ENCODE peak calls at places on chromosomes 5 and 9, in ten cellular contexts. V is lung microvascular endothelial cell; A is aorta; W is HuH-7; P is MM.1S; D is activated CD8-positive, alpha-beta T cell treated with anti-CD3 and anti-CD28 coated beads for 36 hours; U is hippocampal formation; N is GM04504; H is putamen; F is glomerular endothelial cell. O is an unnamed sample.
A peak's percentile ranks its signal among the peaks of the same experiment; 100 is the strongest.

GRCh38 chr5:163248333-163248732 is 189.1 kb upstream of the CCNG1 start:
- DNase-seq in H (no peak), U (no peak), F (no peak), P (no peak), A (no peak), N (no peak), D (no peak), V (no peak), W (no peak), O (no peak)

GRCh38 chr5:33997331-33997983 is 10.4 kb downstream of the AMACR start:
- DNase-seq in D (peak; percentile 39), F (peak; percentile 36), P (peak; percentile 56), U (peak; percentile 47), N (peak; percentile 82), W (peak; percentile 71), A (peak; percentile 78), V (peak; percentile 87), H (peak; percentile 75), O (peak; percentile 93)

GRCh38 chr5:180294401-180294800 is 2.5 kb upstream of the MAPK9 start:
- DNase-seq in U (no peak), P (no peak), W (no peak), H (no peak), N (no peak), D (no peak), F (no peak), V (no peak), A (no peak), O (no peak)

GRCh38 chr5:126234563-126235195 is 188.5 kb upstream of the GRAMD2B start:
- DNase-seq in U (no peak), N (no peak), V (peak; percentile 14), F (no peak), P (peak; percentile 71), H (no peak), D (peak; percentile 3), W (peak; percentile 58), A (no peak), O (peak; percentile 3)

GRCh38 chr5:86909896-86910295 is 292.2 kb downstream of the COX7C start:
- DNase-seq in P (no peak), U (no peak), A (no peak), W (no peak), V (no peak), D (no peak), F (no peak), H (no peak), N (peak; percentile 76), O (peak; percentile 73)

GRCh38 chr5:61532983-61533382 is 200.9 kb downstream of the ZSWIM6 start:
- DNase-seq in F (no peak), P (no peak), U (no peak), A (no peak), N (no peak), W (no peak), D (no peak), V (no peak), H (no peak), O (no peak)

GRCh38 chr9:2023042-2023441 is 7.9 kb downstream of the SMARCA2 start:
- DNase-seq in N (no peak), A (no peak), V (no peak), W (no peak), H (peak; percentile 24), F (no peak), U (no peak), P (no peak), D (no peak), O (no peak)

GRCh38 chr5:76765249-76765648 is 49.3 kb downstream of the F2R start:
- DNase-seq in F (no peak), U (no peak), D (no peak), A (no peak), H (no peak), W (no peak), V (no peak), N (no peak), P (no peak), O (peak; percentile 77)

GRCh38 chr5:172765766-172766286 is 5.2 kb downstream of the DUSP1 start:
- DNase-seq in V (peak; percentile 91), U (no peak), N (peak; percentile 66), W (no peak), P (no peak), D (no peak), H (no peak), A (no peak), F (no peak), O (no peak)

GRCh38 chr9:108374606-108375005 is 481.2 kb downstream of the ACTL7B start:
- DNase-seq in W (no peak), H (no peak), P (no peak), A (no peak), F (no peak), V (no peak), D (no peak), U (no peak), N (no peak), O (peak; percentile 32)

GRCh38 chr5:169944115-169944514 is 36.2 kb downstream of the INSYN2B start:
- DNase-seq in N (no peak), A (no peak), V (no peak), P (no peak), U (no peak), H (no peak), F (no peak), D (no peak), W (no peak), O (no peak)

GRCh38 chr5:139636975-139637408 is 11.2 kb upstream of the CXXC5 start:
- DNase-seq in V (peak; percentile 45), N (no peak), F (no peak), A (no peak), P (peak; percentile 46), W (no peak), D (peak; percentile 74), U (no peak), H (no peak), O (no peak)